ENCODE peak calls at places on chromosomes 1 and 21, in eight cellular contexts. Q is A549; E is right atrium auricular region; Y is left ventricle myocardium inferior; H is CD4-positive, alpha-beta memory T cell; N is psoas muscle; M is Caco-2; J is adrenal gland. P is an unnamed sample. For H3K9me3, the result is how much of the 10 kb centered on the place peaks cover.

GRCh38 chr21:43885721-43886120 is 20.7 kb downstream of the AGPAT3 start:
- DNase-seq in Q (no peak), E (no peak), Y (no peak), H (no peak), N (no peak), M (no peak), J (no peak), P (no peak)

GRCh38 chr1:192654607-192655389 is 18.9 kb downstream of the RGS13 start:
- DNase-seq in Q (no peak), E (no peak), Y (no peak), H (no peak), N (no peak), M (no peak), J (peak), P (no peak)

GRCh38 chr21:44815852-44816628 is 1.8 kb downstream of the SUMO3 start:
- DNase-seq in Q (no peak), E (no peak), Y (no peak), H (no peak), N (no peak), M (no peak), J (no peak), P (no peak)

GRCh38 chr1:154599658-154600057 is 8.3 kb downstream of the ADAR start:
- DNase-seq in Q (no peak), E (no peak), Y (no peak), H (no peak), N (no peak), M (no peak), J (no peak), P (no peak)

GRCh38 chr1:89022167-89022959 is at the start of gene GBP3:
- DNase-seq in Q (no peak), E (no peak), Y (no peak), H (peak), N (no peak), M (no peak), J (no peak), P (no peak)

GRCh38 chr1:24659166-24659904 is 16.2 kb downstream of the SRRM1 start:
- DNase-seq in Q (no peak), E (no peak), Y (no peak), H (no peak), N (no peak), M (no peak), J (no peak), P (no peak)

GRCh38 chr1:24964811-24965570 is 34.9 kb upstream of the RUNX3 start:
- DNase-seq in Q (no peak), E (no peak), Y (no peak), H (peak), N (peak), M (no peak), J (peak), P (no peak)

GRCh38 chr1:212161231-212161781 is 123.9 kb upstream of the PPP2R5A start:
- DNase-seq in Q (no peak), E (no peak), Y (no peak), H (no peak), N (no peak), M (no peak), J (peak), P (no peak)

GRCh38 chr1:38344705-38345104 is 298.1 kb upstream of the POU3F1 start:
- DNase-seq in Q (no peak), E (no peak), Y (no peak), H (no peak), N (no peak), M (no peak), J (no peak), P (no peak)

GRCh38 chr1:186984959-186985358 is 156.2 kb downstream of the PLA2G4A start:
- DNase-seq in Q (no peak), E (no peak), Y (no peak), H (no peak), N (no peak), M (no peak), J (no peak), P (no peak)

GRCh38 chr1:240295811-240296210 is 204.1 kb downstream of the FMN2 start:
- DNase-seq in Q (no peak), E (no peak), Y (no peak), H (no peak), N (no peak), M (no peak), J (no peak), P (no peak)

GRCh38 chr1:60615661-60616060 is 466.7 kb upstream of the NFIA start:
- DNase-seq in Q (no peak), E (no peak), Y (no peak), H (no peak), N (no peak), M (no peak), J (no peak), P (no peak)

GRCh38 chr1:197066719-197067456 is at the start of gene F13B:
- DNase-seq in Q (peak), E (no peak), Y (no peak), H (no peak), N (no peak), M (no peak), J (no peak), P (no peak)

GRCh38 chr1:1833916-1834325 is 55.7 kb upstream of the NADK start:
- DNase-seq in Q (no peak), E (no peak), Y (no peak), H (no peak), N (no peak), M (no peak), J (peak), P (no peak)

GRCh38 chr1:31549807-31550620 is 26.3 kb upstream of the TINAGL1 start:
- DNase-seq in Q (no peak), E (no peak), Y (no peak), H (no peak), N (no peak), M (no peak), J (no peak), P (no peak)

GRCh38 chr1:143652187-143652586 is 319.6 kb downstream of the FAM72C start:
- DNase-seq in Q (no peak), E (no peak), Y (no peak), H (no peak), N (no peak), M (no peak), J (no peak), P (no peak)
- H3K9me3 ChIP-seq in Q (under half), E (under half), Y (under half), H (under half), N (under half), M (under half), J (under half), P (under half)

GRCh38 chr21:25186278-25186677 is 421.0 kb downstream of the MRPL39 start:
- DNase-seq in Q (no peak), E (no peak), Y (no peak), H (no peak), N (no peak), M (no peak), J (peak), P (no peak)

GRCh38 chr21:25189497-25189896 is 417.8 kb downstream of the MRPL39 start:
- DNase-seq in Q (no peak), E (no peak), Y (no peak), H (no peak), N (no peak), M (no peak), J (no peak), P (no peak)

GRCh38 chr21:25183577-25183976 is 423.7 kb downstream of the MRPL39 start:
- DNase-seq in Q (no peak), E (no peak), Y (no peak), H (no peak), N (no peak), M (no peak), J (no peak), P (no peak)

GRCh38 chr21:25191141-25191540 is 416.1 kb downstream of the MRPL39 start:
- DNase-seq in Q (no peak), E (no peak), Y (no peak), H (no peak), N (no peak), M (no peak), J (no peak), P (no peak)

DNA sequence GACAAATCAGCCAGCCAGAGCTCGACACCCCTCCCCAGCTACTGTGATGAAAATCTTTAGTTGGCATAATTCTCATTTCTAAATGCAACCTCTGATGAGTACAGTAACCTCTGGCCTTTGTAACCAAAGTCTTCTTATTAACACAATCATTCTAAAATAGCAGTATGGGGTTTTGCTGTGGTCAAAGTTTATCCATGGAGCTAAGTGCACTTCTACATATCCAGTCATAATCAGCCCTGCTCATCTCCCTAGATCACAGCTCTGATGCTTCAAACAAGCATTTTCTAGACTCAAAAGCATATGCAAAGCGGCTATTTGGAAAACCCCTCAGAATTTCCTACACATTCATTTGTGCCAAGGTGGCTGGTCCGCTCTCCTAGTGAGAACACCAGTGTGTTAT is 418.6 kb downstream of the MRPL39 start:
- DNase-seq in Q (no peak), E (no peak), Y (no peak), H (no peak), N (no peak), M (no peak), J (no peak), P (no peak)
- H3K9me3 ChIP-seq in Q (under half), E (under half), Y (under half), H (under half), N (under half), M (under half), J (under half), P (under half)

GRCh38 chr1:4713669-4714068 is 59.3 kb downstream of the AJAP1 start:
- DNase-seq in Q (no peak), E (no peak), Y (no peak), H (no peak), N (no peak), M (no peak), J (no peak), P (no peak)

GRCh38 chr1:4711944-4712343 is 57.5 kb downstream of the AJAP1 start:
- DNase-seq in Q (no peak), E (no peak), Y (no peak), H (no peak), N (no peak), M (no peak), J (no peak), P (no peak)

GRCh38 chr1:4708853-4709507 is 54.6 kb downstream of the AJAP1 start:
- DNase-seq in Q (no peak), E (no peak), Y (no peak), H (no peak), N (no peak), M (no peak), J (no peak), P (no peak)

GRCh38 chr1:4710592-4711190 is 56.3 kb downstream of the AJAP1 start:
- DNase-seq in Q (no peak), E (no peak), Y (no peak), H (no peak), N (no peak), M (peak), J (no peak), P (no peak)

DNA sequence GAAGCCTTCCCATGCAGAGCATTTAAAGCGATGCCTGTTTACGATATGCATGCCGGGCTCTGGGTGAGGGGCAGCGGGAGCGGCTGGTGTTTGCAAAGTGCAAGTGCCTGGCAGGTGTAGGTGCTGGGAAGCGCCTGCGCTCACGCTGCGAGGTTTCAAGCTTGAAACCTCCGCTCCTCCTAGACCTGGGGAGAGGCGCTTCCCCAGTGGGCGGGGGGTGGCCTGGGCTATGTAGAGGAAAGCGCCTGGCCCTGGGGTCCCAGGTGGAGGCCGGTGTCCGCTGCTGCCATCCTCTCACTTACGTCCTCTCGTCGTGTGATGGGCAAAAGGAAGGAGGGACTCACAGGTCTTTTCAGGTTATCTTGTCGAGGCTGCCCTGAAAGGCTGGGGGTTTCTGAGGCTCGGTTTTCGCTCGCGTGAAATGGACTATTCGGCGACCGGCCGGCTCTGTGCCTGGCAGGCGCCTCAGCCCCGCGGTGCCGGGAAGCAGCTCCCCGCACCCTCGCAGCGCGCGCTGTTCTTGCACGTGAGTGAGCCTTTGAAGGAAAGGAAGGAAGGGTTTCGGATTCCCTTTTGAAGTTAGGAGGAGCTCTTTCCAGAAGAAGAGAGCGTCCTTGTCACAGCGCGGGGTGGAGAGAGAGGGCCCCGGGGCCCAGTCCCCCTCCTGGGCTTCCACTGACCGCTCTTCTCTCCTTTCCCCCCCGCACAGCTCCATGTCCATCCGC is 56.9 kb downstream of the AJAP1 start:
- DNase-seq in Q (no peak), E (no peak), Y (no peak), H (no peak), N (no peak), M (peak), J (no peak), P (no peak)
- H3K9me3 ChIP-seq in Q (under half), E (under half), Y (under half), H (under half), N (under half), M (under half), J (under half), P (under half)

GRCh38 chr1:163652441-163652840 is 330.7 kb downstream of the NUF2 start:
- DNase-seq in Q (no peak), E (no peak), Y (no peak), H (no peak), N (no peak), M (no peak), J (no peak), P (no peak)
- H3K9me3 ChIP-seq in Q (under half), E (under half), Y (under half), H (under half), N (under half), M (under half), J (under half), P (under half)

DNA sequence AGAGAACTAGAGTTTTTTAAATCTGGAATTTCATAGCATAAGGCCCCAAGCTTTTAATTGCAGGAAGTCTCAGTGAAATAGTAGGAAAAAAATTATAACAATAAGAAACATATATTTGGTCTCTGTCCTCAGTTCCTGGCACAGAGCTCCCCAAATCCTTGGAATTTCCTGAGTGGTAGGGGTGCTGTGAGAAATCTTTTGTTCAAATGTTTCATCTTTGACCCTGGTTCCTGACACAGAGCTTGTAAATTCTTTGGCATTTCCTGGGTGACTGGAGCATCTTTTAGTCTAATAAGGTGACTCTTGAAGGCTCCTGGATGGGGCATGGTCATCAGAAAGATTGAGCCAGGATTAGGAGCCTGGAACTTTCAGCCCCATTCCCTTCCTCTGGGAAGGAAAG is 225.7 kb upstream of the AJAP1 start:
- DNase-seq in Q (no peak), E (no peak), Y (no peak), H (no peak), N (no peak), M (no peak), J (no peak), P (no peak)
- H3K9me3 ChIP-seq in Q (under half), E (under half), Y (under half), H (under half), N (under half), M (under half), J (under half), P (under half)

DNA sequence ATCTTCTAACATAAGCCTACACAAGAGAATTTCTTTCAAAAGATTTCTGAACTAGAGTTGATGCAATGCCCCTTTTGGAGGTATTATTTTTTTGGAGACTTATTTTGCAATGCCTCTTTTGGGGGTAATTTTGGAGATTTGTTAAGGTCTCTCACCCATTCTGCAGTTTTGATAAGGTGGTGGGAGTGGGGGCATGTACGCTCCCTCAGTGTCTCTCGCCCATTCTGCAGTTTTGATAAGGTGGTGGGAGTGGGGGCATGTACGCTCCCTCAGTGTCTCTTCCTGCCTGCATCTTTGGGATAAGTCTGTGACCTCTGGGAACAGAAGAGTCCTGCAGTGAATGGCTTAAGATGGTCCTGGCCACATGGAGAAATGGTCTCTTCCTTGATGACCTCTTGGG is 312.2 kb downstream of the ZP4 start:
- DNase-seq in Q (no peak), E (no peak), Y (no peak), H (no peak), N (no peak), M (no peak), J (no peak), P (no peak)
- H3K9me3 ChIP-seq in Q (under half), E (under half), Y (under half), H (under half), N (under half), M (under half), J (under half), P (under half)

GRCh38 chr21:23480591-23481270 is 2126.6 kb downstream of the MRPL39 start:
- DNase-seq in Q (no peak), E (no peak), Y (no peak), H (no peak), N (no peak), M (no peak), J (no peak), P (no peak)
- H3K9me3 ChIP-seq in Q (under half), E (under half), Y (under half), H (under half), N (under half), M (under half), J (under half), P (under half)

P was measured in HAP-1.